ENCODE peak calls at places on chromosomes 3 and 15, in ten cellular contexts. N is A549; D is CD8-positive, alpha-beta T cell; I is adrenal gland; H is brain microvascular endothelial cell; J is lower lobe of right lung; K is colonic mucosa; L is right atrium auricular region; B is IMR-90; A is testis. E is an unnamed sample.

GRCh38 chr3:45689787-45690145 is 570 bp downstream of the SACM1L start:
- DNase-seq in B (no peak), J (no peak), D (no peak), L (no peak), H (no peak), A (no peak), I (no peak), N (no peak), K (no peak), E (no peak)

GRCh38 chr15:40320931-40321371 is 2.5 kb upstream of the INAFM2 start:
- DNase-seq in N (peak; percentile 72), A (peak; percentile 82), D (peak; percentile 58), L (no peak), H (peak; percentile 65), I (peak; percentile 74), K (peak; percentile 66), J (no peak), B (peak; percentile 67), E (peak; percentile 80)

GRCh38 chr15:94644433-94644832 is 413.1 kb downstream of the MCTP2 start:
- DNase-seq in H (no peak), L (no peak), K (no peak), D (no peak), B (no peak), A (no peak), N (no peak), I (no peak), J (no peak), E (no peak)

GRCh38 chr3:82640254-82640653 is 878.8 kb upstream of the GBE1 start:
- DNase-seq in L (no peak), D (no peak), H (no peak), N (no peak), I (no peak), B (no peak), K (no peak), A (no peak), J (no peak), E (no peak)

GRCh38 chr3:48698891-48699290 is 13.2 kb upstream of the NCKIPSD start:
- DNase-seq in L (no peak), N (no peak), D (no peak), J (no peak), A (no peak), H (no peak), K (no peak), I (no peak), B (no peak), E (no peak)

GRCh38 chr3:72129384-72130094 is 344.6 kb upstream of the PROK2 start:
- DNase-seq in L (no peak), K (no peak), I (no peak), H (no peak), D (no peak), N (no peak), A (no peak), J (no peak), B (no peak), E (no peak)

GRCh38 chr15:74655424-74655823 is 39.8 kb downstream of the CLK3 start:
- DNase-seq in B (no peak), K (no peak), A (no peak), H (no peak), J (no peak), D (no peak), L (no peak), N (no peak), I (no peak), E (no peak)

GRCh38 chr3:196688349-196688748 is 23.7 kb downstream of the CEP19 start:
- DNase-seq in D (no peak), L (peak; percentile 77), H (peak; percentile 90), K (peak; percentile 22), J (peak; percentile 84), B (peak; percentile 69), N (no peak), I (peak; percentile 38), A (no peak), E (peak; percentile 33)

GRCh38 chr3:64539451-64540196 is 148.2 kb downstream of the ADAMTS9 start:
- DNase-seq in J (no peak), A (peak; percentile 52), H (no peak), N (no peak), B (peak; percentile 87), I (no peak), K (peak; percentile 44), L (no peak), D (no peak), E (no peak)

GRCh38 chr3:64530434-64531049 is 157.3 kb downstream of the ADAMTS9 start:
- DNase-seq in J (no peak), B (peak; percentile 50), D (no peak), I (peak; percentile 83), H (peak; percentile 56), A (peak; percentile 85), N (peak; percentile 36), L (peak; percentile 75), K (peak; percentile 70), E (peak; percentile 39)

DNA sequence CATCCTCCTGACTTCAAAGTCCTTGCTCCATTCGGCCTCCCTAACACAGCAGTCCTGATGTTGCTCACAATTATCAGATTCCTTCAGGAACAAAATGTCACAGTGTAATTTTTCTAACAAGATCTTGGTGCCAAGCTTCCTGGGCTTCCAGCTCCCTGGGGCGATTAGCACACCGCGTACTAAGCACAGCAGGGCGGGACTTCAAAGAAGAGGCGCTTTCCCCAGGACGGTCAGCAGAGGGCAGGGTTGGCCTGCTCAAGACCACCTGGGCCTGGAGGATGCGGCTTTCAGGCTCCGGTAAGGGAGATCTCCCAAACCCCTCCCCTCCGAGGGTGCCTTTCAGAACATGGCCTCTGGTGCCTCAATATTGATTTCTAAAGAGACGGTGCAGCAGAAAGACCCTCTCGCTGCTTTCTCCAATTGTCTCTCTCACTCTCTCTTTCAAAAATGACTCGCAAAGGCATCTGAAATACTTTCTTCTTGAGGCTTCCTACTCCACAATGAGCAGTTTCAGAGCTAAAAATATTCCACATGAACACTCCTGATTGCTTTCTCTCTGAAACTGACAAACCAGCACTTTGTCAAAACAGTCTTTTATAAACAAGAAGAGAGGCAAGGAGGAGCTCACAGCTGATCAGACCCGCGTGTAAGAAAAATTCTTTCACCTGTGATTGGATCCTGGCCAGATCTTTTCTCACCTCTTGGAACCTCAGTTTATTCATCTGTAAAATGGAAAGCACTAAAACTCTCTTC is 154.1 kb downstream of the ADAMTS9 start:
- DNase-seq in N (peak; percentile 49), J (peak; percentile 83), B (peak; percentile 87), K (peak; percentile 79), I (peak; percentile 92), A (peak; percentile 95), D (peak; percentile 30), H (peak; percentile 82), L (peak; percentile 89), E (peak; percentile 65)
- H3K27ac ChIP-seq in N (no peak overlapping the region), J (peak overlapping the region; percentile 38), B (no peak overlapping the region), K (no peak overlapping the region), I (no peak overlapping the region), A (no peak overlapping the region), D (no peak overlapping the region), H (no peak overlapping the region), L (no peak overlapping the region), E (no peak overlapping the region)

GRCh38 chr3:170180107-170180951 is 1.2 kb downstream of the PHC3 start:
- DNase-seq in B (peak; percentile 42), A (no peak), L (no peak), K (peak; percentile 25), I (no peak), D (no peak), J (no peak), N (peak; percentile 15), H (peak; percentile 26), E (peak; percentile 31)

GRCh38 chr3:170179444-170179843 is 2.1 kb downstream of the PHC3 start:
- DNase-seq in N (no peak), I (no peak), D (no peak), B (no peak), J (no peak), L (no peak), K (no peak), H (no peak), A (no peak), E (no peak)

GRCh38 chr3:170178631-170179030 is 2.9 kb downstream of the PHC3 start:
- DNase-seq in J (no peak), I (no peak), L (no peak), A (no peak), N (no peak), H (no peak), B (no peak), K (no peak), D (peak; percentile 61), E (no peak)

DNA sequence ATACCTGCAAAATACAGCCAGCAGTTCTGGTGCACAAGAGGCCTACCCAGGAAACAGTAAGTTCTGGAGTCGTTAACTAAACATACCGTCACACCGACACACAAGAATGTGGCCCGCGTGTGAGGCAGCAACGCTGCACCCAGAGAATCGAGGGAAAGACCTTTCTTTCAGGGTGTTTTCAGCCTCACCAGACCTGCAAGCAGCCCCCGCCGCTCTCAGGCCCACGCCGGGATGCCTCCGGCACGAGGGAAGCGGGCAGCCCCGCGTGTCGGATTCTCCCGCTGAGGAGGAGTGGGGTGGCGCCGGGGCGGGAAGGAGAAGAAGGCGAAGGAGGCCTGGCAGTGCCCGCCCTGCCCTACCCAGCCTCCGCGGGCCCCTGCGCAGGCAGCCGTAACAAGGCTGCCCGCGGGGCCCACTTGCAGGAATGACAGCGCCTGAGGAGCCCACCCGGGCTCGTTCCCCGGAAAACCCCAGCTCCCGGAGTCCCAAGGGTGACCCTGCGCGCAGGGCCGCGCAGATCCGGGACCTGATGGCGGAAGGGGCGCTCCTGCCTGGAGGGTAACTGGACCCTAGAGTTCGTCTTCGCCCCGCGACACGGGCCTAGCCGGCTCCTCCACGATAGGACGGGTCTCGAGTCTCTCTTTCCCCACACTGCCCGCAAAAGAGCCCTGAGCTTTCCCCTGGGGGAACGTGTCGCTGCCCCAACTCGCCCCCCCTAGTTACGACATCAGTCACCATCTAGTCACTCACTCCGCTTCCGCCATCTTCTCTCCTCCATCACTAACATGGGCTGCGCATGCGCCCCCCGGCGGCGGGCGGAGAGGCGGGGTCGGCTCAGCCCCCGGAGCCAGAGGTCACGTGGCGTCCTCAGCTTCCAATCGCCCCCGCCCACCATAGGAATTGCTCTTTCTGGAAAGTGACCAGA is at the start of gene PHC3:
- DNase-seq in L (peak; percentile 94), I (peak; percentile 94), K (peak; percentile 95), H (peak; percentile 85), D (peak; percentile 90), B (peak; percentile 85), J (peak; percentile 93), N (peak; percentile 97), A (peak; percentile 95), E (peak; percentile 98)
- TF ChIP-seq CTCF in L (peak; percentile 34), I (peak; percentile 11), K (no peak), H (no peak), D (no peak), B (no peak), J (peak; percentile 28), N (no peak), A (no peak), E (no peak)

DNA sequence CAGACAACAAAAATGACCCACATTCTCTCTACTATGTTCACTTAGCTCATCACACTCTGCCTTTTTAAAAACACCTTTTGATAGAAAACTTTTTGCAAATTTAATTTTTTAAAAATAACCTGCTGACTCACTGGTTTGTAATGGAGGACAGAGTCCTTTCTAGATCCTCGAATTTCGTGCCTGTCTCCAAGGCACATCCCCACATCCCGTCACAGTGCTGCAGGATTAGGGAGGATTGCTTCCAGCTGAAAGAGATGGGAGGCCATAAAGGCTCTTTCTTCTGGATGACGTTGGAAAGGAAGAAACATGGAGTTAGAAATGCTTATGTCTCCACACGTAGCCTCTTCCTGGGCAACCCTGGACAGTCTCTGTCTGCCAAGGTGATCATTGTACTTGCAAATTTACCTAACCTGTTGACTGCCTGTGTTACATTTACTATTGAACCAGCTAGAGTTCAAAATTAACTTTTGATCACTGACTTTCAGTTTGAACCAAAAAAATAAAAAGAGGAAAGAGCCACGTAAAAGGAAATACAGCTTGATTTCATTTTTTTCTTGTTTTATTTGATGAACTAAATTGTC is 27.6 kb upstream of the VILL start:
- DNase-seq in B (no peak), I (no peak), N (no peak), L (no peak), H (no peak), D (no peak), A (no peak), J (no peak), K (no peak), E (no peak)
- H3K27ac ChIP-seq in B (no peak overlapping the region), I (no peak overlapping the region), N (peak overlapping the region; percentile 29), L (no peak overlapping the region), H (no peak overlapping the region), D (no peak overlapping the region), A (peak overlapping the region; percentile 52), J (peak overlapping the region; percentile 3), K (peak overlapping the region; percentile 64), E (no peak overlapping the region)

DNA sequence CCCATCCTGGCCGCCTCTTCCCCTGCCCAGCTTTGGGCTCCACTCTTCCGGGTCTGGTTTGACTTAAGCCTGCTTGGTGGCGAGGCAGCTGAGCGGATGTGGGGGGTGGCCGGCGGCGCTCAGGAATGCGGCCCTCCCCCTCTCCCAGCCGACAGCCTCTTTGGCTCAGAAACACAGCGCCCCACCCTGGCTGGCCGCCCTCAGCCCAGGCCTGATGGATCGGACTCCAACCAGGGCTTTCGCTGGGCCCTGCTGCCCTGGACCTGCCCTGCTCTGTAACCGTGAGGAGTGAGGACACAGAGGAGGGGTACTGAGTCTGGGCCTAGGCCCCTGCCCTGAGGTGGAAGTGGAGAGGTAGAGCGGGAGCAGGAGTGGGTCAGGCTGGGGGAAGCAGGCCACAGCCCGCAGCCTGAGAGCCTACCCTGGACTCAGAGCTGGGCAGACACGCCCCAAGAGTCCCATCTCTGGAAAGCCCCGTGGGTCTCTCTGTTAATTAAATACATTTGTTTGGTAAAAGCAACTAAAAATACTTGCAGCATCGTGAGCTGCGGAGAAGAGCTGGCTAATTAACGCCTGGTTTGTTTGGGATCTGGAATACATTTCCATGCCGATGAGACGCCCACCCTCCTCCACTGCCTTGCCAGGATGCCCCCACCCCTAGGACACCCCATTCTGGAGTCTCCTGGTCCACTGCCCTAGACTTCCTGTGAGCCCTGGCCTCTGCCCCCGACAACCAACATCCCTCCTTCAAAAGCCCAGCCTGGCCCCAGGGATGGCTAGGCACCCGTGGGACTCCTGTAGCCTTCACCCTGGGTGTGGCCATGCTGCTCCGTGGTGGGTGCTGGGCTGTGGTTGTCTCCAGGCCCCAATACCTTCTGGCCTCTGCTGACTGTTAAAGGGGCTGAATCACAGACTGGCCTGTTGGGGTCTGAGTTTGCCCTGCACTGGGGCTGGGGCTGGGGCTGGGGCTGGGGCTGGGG is 19.6 kb downstream of the PLXNA1 start:
- DNase-seq in L (peak; percentile 92), N (no peak), B (peak; percentile 89), D (no peak), I (peak; percentile 64), K (peak; percentile 54), H (peak; percentile 85), J (peak; percentile 90), A (peak; percentile 91), E (peak; percentile 84)
- TF ChIP-seq CTCF in L (peak; percentile 70), N (no peak), B (peak; percentile 69), D (no peak), I (no peak), K (no peak), H (peak; percentile 85), J (peak; percentile 57), A (peak; percentile 43), E (peak; percentile 65)

E was measured in RWPE1.